ENCODE peak calls at places on chromosome 10, in five cellular contexts. H is hepatocyte; G is fibroblast of mammary gland; C is activated CD8-positive, alpha-beta memory T cell treated with anti-CD3 and anti-CD28 coated beads, Interleukin-2, amount 10 ng/mL, durations not matched to agents 7 days and 5 days; X is smooth muscle cell of the brain vasculature. K is an unnamed sample.

GRCh38 chr10:132705173-132705572 is 80.8 kb downstream of the NKX6-2 start:
- DNase-seq in H (no peak), G (no peak), C (no peak), X (no peak), K (no peak)

GRCh38 chr10:79403441-79404230 is 41.8 kb downstream of the ZCCHC24 start:
- DNase-seq in H (no peak), G (no peak), C (no peak), X (no peak), K (no peak)

GRCh38 chr10:32985781-32986350 is 27.8 kb upstream of the ITGB1 start:
- DNase-seq in H (no peak), G (peak), C (no peak), X (no peak), K (no peak)

GRCh38 chr10:72083234-72084093 is 4.9 kb downstream of the SPOCK2 start:
- DNase-seq in H (no peak), G (no peak), C (no peak), X (no peak), K (no peak)

GRCh38 chr10:71085689-71086438 is 126.5 kb upstream of the UNC5B start:
- DNase-seq in H (peak), G (no peak), C (peak), X (no peak), K (no peak)

GRCh38 chr10:15847481-15847880 is 12.8 kb downstream of the MINDY3 start:
- DNase-seq in H (no peak), G (no peak), C (no peak), X (no peak), K (no peak)

GRCh38 chr10:52895066-52895465 is 122.5 kb upstream of the MBL2 start:
- DNase-seq in H (no peak), G (no peak), C (no peak), X (peak), K (no peak)

GRCh38 chr10:79981673-79982485 is 33.0 kb upstream of the SFTPD start:
- DNase-seq in H (peak), G (peak), C (no peak), X (no peak), K (no peak)

GRCh38 chr10:121610798-121611325 is 12.6 kb upstream of the FGFR2 start:
- DNase-seq in H (no peak), G (peak), C (no peak), X (no peak), K (no peak)

GRCh38 chr10:29877798-29878491 is 181.4 kb downstream of the JCAD start:
- DNase-seq in H (no peak), G (no peak), C (no peak), X (no peak), K (no peak)

GRCh38 chr10:31678573-31679122 is 250.0 kb downstream of the ARHGAP12 start:
- DNase-seq in H (no peak), G (peak), C (no peak), X (no peak), K (no peak)

GRCh38 chr10:110192552-110192951 is 14.9 kb upstream of the MXI1 start:
- DNase-seq in H (no peak), G (peak), C (peak), X (no peak), K (no peak)

GRCh38 chr10:4678023-4678950 is 147.7 kb upstream of the AKR1E2 start:
- DNase-seq in H (peak), G (peak), C (no peak), X (no peak), K (no peak)

GRCh38 chr10:133465950-133466474 is 12.3 kb downstream of the SCART1 start:
- DNase-seq in H (no peak), G (no peak), C (no peak), X (no peak), K (no peak)

GRCh38 chr10:123103944-123104343 is 31.8 kb upstream of the HMX3 start:
- DNase-seq in H (no peak), G (no peak), C (no peak), X (no peak), K (no peak)

GRCh38 chr10:78231930-78232329 is 198.3 kb downstream of the RPS24 start:
- DNase-seq in H (peak), G (peak), C (no peak), X (no peak), K (no peak)

GRCh38 chr10:13871087-13871486 is 284.3 kb downstream of the PRPF18 start:
- DNase-seq in H (no peak), G (no peak), C (no peak), X (no peak), K (no peak)

GRCh38 chr10:130875116-130875515 is 436.4 kb downstream of the TCERG1L start:
- DNase-seq in H (no peak), G (no peak), C (no peak), X (no peak), K (no peak)

GRCh38 chr10:35216303-35216905 is 89.8 kb downstream of the CREM start:
- DNase-seq in H (no peak), G (peak), C (peak), X (no peak), K (no peak)

GRCh38 chr10:96585726-96586418 is 940 bp downstream of the TM9SF3 start:
- DNase-seq in H (peak), G (peak), C (peak), X (no peak), K (no peak)

GRCh38 chr10:49161411-49161997 is 26.7 kb downstream of the TMEM273 start:
- DNase-seq in H (peak), G (peak), C (no peak), X (no peak), K (no peak)

GRCh38 chr10:96292971-96293909 is 11.0 kb upstream of the DNTT start:
- DNase-seq in H (peak), G (peak), C (no peak), X (peak), K (peak)

GRCh38 chr10:68052463-68052862 is 22.6 kb downstream of the HERC4 start:
- DNase-seq in H (no peak), G (no peak), C (no peak), X (no peak), K (no peak)

GRCh38 chr10:120689766-120690539 is 161.2 kb upstream of the WDR11 start:
- DNase-seq in H (no peak), G (no peak), C (no peak), X (no peak), K (no peak)

GRCh38 chr10:79244841-79245504 is 102.3 kb upstream of the PPIF start:
- DNase-seq in H (no peak), G (no peak), C (peak), X (no peak), K (no peak)

GRCh38 chr10:88186335-88186734 is 322.9 kb downstream of the PTEN start:
- DNase-seq in H (no peak), G (peak), C (no peak), X (no peak), K (peak)

GRCh38 chr10:128222317-128222849 is 96.2 kb upstream of the MKI67 start:
- DNase-seq in H (no peak), G (no peak), C (no peak), X (no peak), K (no peak)

GRCh38 chr10:127922206-127922605 is 15.3 kb downstream of the PTPRE start:
- DNase-seq in H (no peak), G (no peak), C (no peak), X (no peak), K (no peak)

GRCh38 chr10:36886303-36886891 is 239.0 kb upstream of the ANKRD30A start:
- DNase-seq in H (no peak), G (no peak), C (no peak), X (no peak), K (no peak)

GRCh38 chr10:78359641-78360091 is 326.0 kb downstream of the RPS24 start:
- DNase-seq in H (peak), G (no peak), C (no peak), X (no peak), K (no peak)

GRCh38 chr10:49322371-49323170 is 23.6 kb downstream of the C10orf71 start:
- DNase-seq in H (no peak), G (no peak), C (no peak), X (no peak), K (no peak)

GRCh38 chr10:103192089-103192450 is 1.0 kb downstream of the NT5C2 start:
- DNase-seq in H (peak), G (peak), C (no peak), X (no peak), K (no peak)

GRCh38 chr10:133481086-133481643 is 27.4 kb downstream of the SCART1 start:
- DNase-seq in H (no peak), G (no peak), C (no peak), X (no peak), K (no peak)

K was measured in AG09319.